ENCODE peak calls at places on chromosome 12, in six cellular contexts. F, U, Y, B, C and G are unnamed samples.

GRCh38 chr12:121796855-121797751 is 3.6 kb upstream of the RHOF start:
- DNase-seq in C (peak), U (peak), B (peak), Y (peak), F (peak), G (peak)

GRCh38 chr12:128068211-128068610 is 198.8 kb upstream of the TMEM132C start:
- DNase-seq in F (no peak), B (no peak), Y (no peak), U (no peak), C (no peak), G (no peak)

GRCh38 chr12:113333877-113334785 is 778 bp downstream of the SLC8B1 start:
- DNase-seq in Y (no peak), B (no peak), C (no peak), F (no peak), U (no peak), G (peak)

GRCh38 chr12:92403210-92404175 is 257.8 kb upstream of the BTG1 start:
- DNase-seq in Y (no peak), B (no peak), U (no peak), F (no peak), C (no peak), G (peak)

GRCh38 chr12:34605510-34605887 is 583.2 kb downstream of the ALG10 start:
- DNase-seq in F (no peak), B (no peak), C (peak), U (no peak), Y (no peak), G (no peak)

GRCh38 chr12:3061129-3061857 is 15.9 kb upstream of the TSPAN9 start:
- DNase-seq in B (no peak), U (no peak), F (no peak), C (peak), Y (no peak), G (no peak)

GRCh38 chr12:57842342-57843294 is 3.9 kb downstream of the CTDSP2 start:
- DNase-seq in B (no peak), Y (no peak), F (no peak), C (no peak), U (no peak), G (no peak)

GRCh38 chr12:75750950-75751349 is 239.5 kb upstream of the KRR1 start:
- DNase-seq in C (no peak), Y (no peak), F (no peak), U (peak), B (no peak), G (no peak)

GRCh38 chr12:4443616-4444015 is 2.0 kb downstream of the FGF6 start:
- DNase-seq in Y (no peak), U (no peak), C (no peak), B (no peak), F (no peak), G (no peak)

DNA sequence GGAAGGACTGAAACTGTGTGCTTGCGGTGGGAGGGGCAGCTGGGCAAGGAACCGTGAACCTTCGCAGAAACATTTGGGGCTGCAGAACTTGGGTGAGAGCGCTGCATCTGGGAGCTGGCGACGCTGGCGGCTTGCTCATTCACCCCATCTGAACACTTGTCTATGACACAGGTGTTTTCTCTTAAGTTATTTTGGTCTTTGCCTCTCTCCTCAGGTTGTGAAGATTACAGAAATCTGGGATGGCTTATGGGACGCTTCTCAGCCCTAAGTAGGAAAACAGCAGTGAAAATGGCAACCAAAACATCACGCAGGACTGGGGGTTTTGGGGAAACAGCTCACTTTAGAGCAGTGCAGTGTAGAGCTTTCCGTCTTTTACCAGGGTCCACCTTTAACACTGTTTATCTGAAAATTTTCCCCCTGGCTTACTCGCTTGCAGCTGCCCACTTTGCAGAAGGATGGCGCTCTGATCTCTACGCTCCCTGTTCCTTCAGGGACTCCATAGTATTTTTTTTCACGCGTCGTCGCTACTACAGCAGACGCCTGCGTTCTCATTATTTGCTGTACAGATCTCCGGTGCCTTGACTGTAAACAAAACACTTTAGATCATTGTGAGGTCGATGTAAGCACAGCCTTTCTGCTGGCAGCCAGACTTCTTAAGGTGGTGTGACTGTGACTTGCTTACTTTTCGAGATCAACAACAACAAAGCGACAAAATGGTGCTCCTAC is 2.7 kb upstream of the CDKN1B start:
- DNase-seq in C (peak), U (no peak), B (no peak), F (no peak), Y (no peak), G (peak)
- TF ChIP-seq POLR2A in C (peak), U (no peak), B (peak), F (no peak), Y (peak), G (peak)

DNA sequence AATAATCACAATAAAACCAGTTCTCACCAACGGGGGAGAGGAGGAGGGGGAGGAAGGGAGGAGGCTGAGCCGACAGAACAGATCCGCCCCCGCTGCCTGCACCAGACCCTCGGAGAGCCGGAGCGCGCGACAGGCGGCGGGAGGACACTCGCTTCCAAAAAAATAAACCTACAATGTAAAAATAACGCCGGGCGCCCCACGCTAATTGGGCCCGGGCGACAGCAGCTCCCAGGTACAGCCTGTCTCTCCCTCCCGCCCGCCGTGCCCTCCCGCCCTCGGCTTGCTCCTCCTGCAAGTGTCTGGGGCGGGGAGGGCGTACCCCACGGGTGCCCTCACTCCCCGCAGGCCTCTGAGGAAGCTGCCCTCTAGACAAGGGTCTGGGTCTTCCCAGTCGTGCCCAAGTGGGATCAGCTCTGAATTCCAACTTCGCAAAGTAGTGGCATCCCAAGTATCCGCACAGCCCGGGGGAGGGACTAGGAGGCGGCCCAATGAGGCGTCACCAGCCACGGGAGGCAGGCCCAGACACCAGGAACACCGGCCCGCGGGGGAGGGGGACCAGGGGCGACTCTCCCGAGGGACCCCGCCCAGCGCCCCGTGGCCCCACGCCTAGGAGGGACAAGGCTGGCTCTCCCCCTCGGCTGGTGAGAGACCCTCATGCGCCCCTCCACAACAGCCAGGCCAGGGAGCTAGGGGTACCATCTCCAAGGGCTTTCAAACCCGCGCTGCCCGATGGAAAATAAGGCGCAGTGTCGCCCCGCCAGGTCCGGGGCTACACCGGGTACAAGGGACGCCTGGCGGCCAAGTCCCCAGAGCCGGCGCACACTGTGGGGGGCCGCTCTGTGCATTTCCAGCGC is 1.0 kb downstream of the NCOR2 start:
- DNase-seq in C (peak), B (peak), F (peak), U (peak), Y (peak), G (peak)
- TF ChIP-seq POLR2A in C (peak), B (peak), F (no peak), U (no peak), Y (peak), G (peak)

GRCh38 chr12:54287316-54288157 is 7.0 kb downstream of the HNRNPA1 start:
- DNase-seq in U (no peak), F (no peak), C (no peak), Y (no peak), B (no peak), G (no peak)
- TF ChIP-seq POLR2A in U (no peak), F (no peak), C (no peak), Y (no peak), B (no peak), G (peak)

DNA sequence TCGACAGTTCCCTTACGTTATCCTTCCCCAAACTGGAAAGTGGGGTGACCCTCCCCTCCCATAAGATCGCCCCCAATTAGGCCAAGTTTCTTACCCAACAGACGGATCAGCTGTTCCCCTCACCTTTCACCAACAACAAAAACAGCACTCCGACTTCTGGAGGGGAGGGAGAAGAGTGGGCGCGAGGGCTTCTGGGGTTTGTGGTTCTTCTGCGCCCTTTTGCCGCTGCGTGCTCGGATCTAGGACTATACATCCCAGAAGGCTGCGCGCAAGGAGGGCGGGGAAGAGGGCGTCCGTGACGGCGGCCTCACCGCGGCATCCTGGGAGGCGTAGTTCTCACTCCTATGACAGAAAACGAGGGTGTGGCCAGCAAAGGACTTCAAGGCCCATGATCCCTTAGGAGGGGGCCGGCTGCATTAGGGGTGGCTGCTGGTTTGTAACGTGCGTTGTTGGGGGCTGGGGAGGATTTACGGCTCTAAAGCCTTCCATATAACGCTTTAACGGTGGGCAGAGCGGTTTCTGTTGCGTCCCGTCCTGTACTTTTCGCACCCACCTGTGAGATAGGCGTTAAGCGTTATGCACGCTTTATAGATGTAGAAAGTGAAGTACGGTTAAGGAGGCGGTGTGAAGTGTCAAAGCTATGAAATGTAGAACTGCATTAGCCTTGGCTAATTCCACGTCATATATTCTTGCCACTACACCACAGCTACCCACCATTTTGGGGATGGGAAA is at the start of gene CALCOCO1:
- DNase-seq in F (peak), C (peak), B (peak), U (peak), Y (peak), G (peak)
- TF ChIP-seq POLR2A in F (no peak), C (peak), B (peak), U (peak), Y (no peak), G (peak)

GRCh38 chr12:108856428-108857157 is 790 bp downstream of the SSH1 start:
- DNase-seq in C (peak), U (no peak), F (no peak), B (peak), Y (peak), G (peak)
- TF ChIP-seq POLR2A in C (peak), U (peak), F (no peak), B (no peak), Y (no peak), G (peak)